ENCODE peak calls at places on chromosomes 1 and 21, in nine cellular contexts. I is Daoy; B is endodermal cell; Q is caudate nucleus; C is activated CD4-positive, alpha-beta T cell treated with anti-CD3 and anti-CD28 coated beads for 1 hour; O is T-helper 9 cell; U is Panc1; P is iPS-NIHi11; E is cardiac fibroblast. N is an unnamed sample.

GRCh38 chr21:26840206-26840605 is 5.0 kb downstream of the ADAMTS1 start:
- DNase-seq in I (no peak), B (no peak), Q (no peak), C (no peak), O (no peak), U (no peak), P (no peak), E (no peak), N (no peak)

GRCh38 chr1:110787328-110788071 is 85.4 kb upstream of the CD53 start:
- DNase-seq in I (no peak), B (no peak), Q (no peak), C (peak), O (peak), U (no peak), P (no peak), E (no peak), N (no peak)

GRCh38 chr21:45276620-45277019 is 11.1 kb downstream of the POFUT2 start:
- DNase-seq in I (no peak), B (peak), Q (no peak), C (no peak), O (no peak), U (no peak), P (no peak), E (no peak), N (peak)

GRCh38 chr1:118982281-118982680 is 5.9 kb downstream of the TBX15 start:
- DNase-seq in I (no peak), B (no peak), Q (no peak), C (no peak), O (no peak), U (no peak), P (no peak), E (no peak), N (no peak)

GRCh38 chr1:40592107-40592773 is 60.8 kb downstream of the ZNF684 start:
- DNase-seq in I (peak), B (peak), Q (no peak), C (no peak), O (no peak), U (no peak), P (no peak), E (peak), N (no peak)

GRCh38 chr1:68516066-68516465 is 19.2 kb upstream of the DEPDC1 start:
- DNase-seq in I (no peak), B (no peak), Q (no peak), C (no peak), O (no peak), U (no peak), P (no peak), E (peak), N (no peak)

GRCh38 chr1:84940481-84940880 is 47.5 kb upstream of the LPAR3 start:
- DNase-seq in I (peak), B (no peak), Q (peak), C (no peak), O (no peak), U (no peak), P (no peak), E (no peak), N (no peak)

GRCh38 chr1:234495231-234495990 is 16.4 kb upstream of the TARBP1 start:
- DNase-seq in I (peak), B (no peak), Q (no peak), C (no peak), O (no peak), U (no peak), P (no peak), E (peak), N (no peak)

GRCh38 chr1:229768232-229768631 is 142.2 kb downstream of the URB2 start:
- DNase-seq in I (no peak), B (no peak), Q (no peak), C (no peak), O (no peak), U (no peak), P (no peak), E (no peak), N (no peak)

GRCh38 chr1:9553736-9554144 is 14.5 kb downstream of the SLC25A33 start:
- DNase-seq in I (no peak), B (no peak), Q (no peak), C (no peak), O (no peak), U (no peak), P (no peak), E (no peak), N (no peak)

GRCh38 chr1:55374801-55375616 is 159.8 kb upstream of the USP24 start:
- DNase-seq in I (peak), B (no peak), Q (peak), C (no peak), O (no peak), U (no peak), P (no peak), E (no peak), N (no peak)

GRCh38 chr1:6688757-6689156 is 12.9 kb downstream of the DNAJC11 start:
- DNase-seq in I (peak), B (no peak), Q (no peak), C (no peak), O (no peak), U (no peak), P (no peak), E (no peak), N (no peak)

GRCh38 chr1:41646186-41646585 is 161.7 kb upstream of the EDN2 start:
- DNase-seq in I (no peak), B (peak), Q (no peak), C (no peak), O (no peak), U (no peak), P (no peak), E (no peak), N (no peak)

GRCh38 chr1:18868354-18868753 is 8.9 kb upstream of the TAS1R2 start:
- DNase-seq in I (no peak), B (no peak), Q (no peak), C (no peak), O (no peak), U (no peak), P (no peak), E (no peak), N (no peak)

GRCh38 chr21:44822484-44823178 is 4.8 kb upstream of the SUMO3 start:
- DNase-seq in I (no peak), B (no peak), Q (no peak), C (no peak), O (no peak), U (no peak), P (no peak), E (no peak), N (no peak)

GRCh38 chr1:12014141-12014981 is 4.9 kb upstream of the MIIP start:
- DNase-seq in I (peak), B (peak), Q (no peak), C (no peak), O (no peak), U (no peak), P (peak), E (peak), N (no peak)

GRCh38 chr1:30680429-30680828 is 43.0 kb downstream of the MATN1 start:
- DNase-seq in I (no peak), B (peak), Q (no peak), C (no peak), O (no peak), U (no peak), P (no peak), E (no peak), N (no peak)

GRCh38 chr1:3651939-3652537 is at the start of gene TP73:
- DNase-seq in I (peak), B (peak), Q (no peak), C (no peak), O (no peak), U (no peak), P (peak), E (no peak), N (no peak)

GRCh38 chr1:7420706-7421105 is 350.4 kb upstream of the VAMP3 start:
- DNase-seq in I (no peak), B (peak), Q (no peak), C (no peak), O (no peak), U (no peak), P (no peak), E (no peak), N (peak)

GRCh38 chr1:225996946-225997545 is 2.1 kb downstream of the SDE2 start:
- DNase-seq in I (peak), B (no peak), Q (no peak), C (no peak), O (no peak), U (no peak), P (no peak), E (peak), N (no peak)

GRCh38 chr1:212718499-212718898 is 18.9 kb upstream of the BATF3 start:
- DNase-seq in I (no peak), B (no peak), Q (no peak), C (no peak), O (no peak), U (no peak), P (no peak), E (peak), N (no peak)

GRCh38 chr1:59504281-59504680 is 207.4 kb downstream of the FGGY start:
- DNase-seq in I (no peak), B (no peak), Q (no peak), C (no peak), O (no peak), U (no peak), P (no peak), E (no peak), N (no peak)

GRCh38 chr1:158146739-158147138 is 34.0 kb upstream of the CD1D start:
- DNase-seq in I (no peak), B (no peak), Q (no peak), C (no peak), O (no peak), U (no peak), P (no peak), E (no peak), N (no peak)

GRCh38 chr1:16218014-16218673 is 5.7 kb upstream of the ARHGEF19 start:
- DNase-seq in I (no peak), B (no peak), Q (no peak), C (no peak), O (no peak), U (no peak), P (no peak), E (no peak), N (no peak)